ENCODE peak calls at places on chromosomes 7 and 10, in six cellular contexts. I, Y, O, N, W and P are unnamed samples. For H3K79me2, the result is how much of the 10 kb centered on the place peaks cover.

GRCh38 chr7:123966936-123967335 is 41.9 kb downstream of the SPAM1 start:
- DNase-seq in W (no peak), N (no peak), O (no peak), I (no peak), Y (no peak), P (no peak)

GRCh38 chr7:128811631-128812430 is 18.4 kb upstream of the FLNC start:
- DNase-seq in W (no peak), I (no peak), O (no peak), N (no peak), Y (no peak), P (no peak)

GRCh38 chr10:14016011-14016536 is 314.6 kb downstream of the FRMD4A start:
- DNase-seq in Y (no peak), I (no peak), O (no peak), N (no peak), W (peak), P (no peak)

GRCh38 chr10:69362471-69362954 is 54.2 kb downstream of the TACR2 start:
- DNase-seq in Y (no peak), N (no peak), I (peak), W (peak), O (no peak), P (peak)

GRCh38 chr7:144827581-144828139 is 8.2 kb downstream of the TPK1 start:
- DNase-seq in O (no peak), N (no peak), W (peak), Y (no peak), I (peak), P (no peak)

GRCh38 chr7:110317699-110318265 is 773.1 kb upstream of the LRRN3 start:
- DNase-seq in W (peak), N (no peak), Y (peak), I (no peak), O (no peak), P (no peak)

GRCh38 chr10:100684688-100685235 is 60.6 kb upstream of the PAX2 start:
- DNase-seq in W (no peak), Y (no peak), I (no peak), O (no peak), N (no peak), P (no peak)

GRCh38 chr10:36366843-36367242 is 724.7 kb upstream of the FZD8 start:
- DNase-seq in N (no peak), W (peak), O (no peak), Y (no peak), I (no peak), P (no peak)

GRCh38 chr10:49353895-49354566 is 41.9 kb downstream of the DRGX start:
- DNase-seq in N (no peak), O (no peak), W (no peak), Y (no peak), I (no peak), P (no peak)

GRCh38 chr7:100629117-100629711 is 12.1 kb downstream of the TFR2 start:
- DNase-seq in Y (no peak), W (no peak), I (peak), O (peak), N (no peak), P (peak)

GRCh38 chr7:40530292-40530691 is 395.5 kb downstream of the SUGCT start:
- DNase-seq in N (no peak), Y (no peak), O (no peak), W (peak), I (no peak), P (no peak)

GRCh38 chr7:46089281-46089680 is 168.2 kb upstream of the IGFBP3 start:
- DNase-seq in O (no peak), N (no peak), I (peak), Y (no peak), W (peak), P (no peak)

GRCh38 chr10:13788701-13789447 is 202.1 kb downstream of the PRPF18 start:
- DNase-seq in W (peak), I (peak), N (no peak), O (no peak), Y (no peak), P (peak)

GRCh38 chr10:52771534-52772455 is 789 bp downstream of the MBL2 start:
- DNase-seq in I (peak), N (no peak), O (no peak), Y (peak), W (peak), P (no peak)

GRCh38 chr10:61000769-61001730 is 57.1 kb upstream of the RHOBTB1 start:
- DNase-seq in O (peak), I (peak), W (peak), N (no peak), Y (peak), P (peak)

GRCh38 chr10:76540786-76541185 is 1096.8 kb downstream of the KCNMA1 start:
- DNase-seq in I (no peak), N (no peak), O (no peak), Y (no peak), W (peak), P (no peak)

GRCh38 chr7:107394831-107395230 is 75.0 kb upstream of the GPR22 start:
- DNase-seq in W (peak), Y (no peak), N (no peak), I (peak), O (no peak), P (peak)

GRCh38 chr10:127149613-127150081 is 46.7 kb downstream of the INSYN2A start:
- DNase-seq in N (no peak), I (peak), Y (no peak), O (peak), W (no peak), P (no peak)

GRCh38 chr10:58512470-58513188 is at the start of gene BICC1:
- DNase-seq in N (no peak), Y (no peak), I (peak), W (peak), O (peak), P (peak)

GRCh38 chr7:107208046-107208458 is 39.2 kb downstream of the HBP1 start:
- DNase-seq in I (peak), Y (no peak), N (no peak), O (no peak), W (no peak), P (peak)

GRCh38 chr7:110372685-110373084 is 718.2 kb upstream of the LRRN3 start:
- DNase-seq in I (no peak), N (no peak), Y (no peak), O (no peak), W (no peak), P (no peak)

GRCh38 chr7:18671176-18671575 is 175.6 kb downstream of the HDAC9 start:
- DNase-seq in Y (no peak), I (no peak), N (peak), W (no peak), O (no peak), P (no peak)

GRCh38 chr7:76089865-76090495 is 42.1 kb downstream of the MDH2 start:
- DNase-seq in Y (no peak), N (no peak), W (no peak), I (no peak), O (no peak), P (no peak)

GRCh38 chr10:46220187-46220586 is 66.6 kb upstream of the ANTXRL start:
- DNase-seq in W (no peak), N (no peak), I (no peak), O (peak), Y (no peak), P (no peak)

GRCh38 chr7:75869776-75870379 is 9.0 kb upstream of the RHBDD2 start:
- DNase-seq in N (no peak), I (no peak), O (no peak), Y (no peak), W (peak), P (no peak)

GRCh38 chr7:50307368-50308012 is 3.0 kb downstream of the IKZF1 start:
- DNase-seq in I (no peak), W (no peak), O (no peak), Y (no peak), N (no peak), P (no peak)

GRCh38 chr10:4725917-4726606 is 99.9 kb upstream of the AKR1E2 start:
- DNase-seq in N (peak), W (peak), I (peak), Y (peak), O (no peak), P (no peak)

GRCh38 chr10:121240011-121240410 is 358.2 kb downstream of the FGFR2 start:
- DNase-seq in O (no peak), N (no peak), I (no peak), W (no peak), Y (no peak), P (no peak)

GRCh38 chr7:772392-772791 is 45.3 kb upstream of the PRKAR1B start:
- DNase-seq in N (no peak), W (no peak), Y (no peak), O (no peak), I (no peak), P (peak)

GRCh38 chr10:84890701-84891100 is 562.3 kb downstream of the CCSER2 start:
- DNase-seq in O (no peak), I (no peak), Y (no peak), N (no peak), W (no peak), P (no peak)

GRCh38 chr7:3176112-3176836 is 124.8 kb upstream of the SDK1 start:
- DNase-seq in W (no peak), O (no peak), Y (no peak), N (no peak), I (no peak), P (no peak)

GRCh38 chr10:74585231-74586087 is 240.9 kb upstream of the KAT6B start:
- DNase-seq in W (no peak), I (peak), O (no peak), N (no peak), Y (no peak), P (no peak)

GRCh38 chr10:32105782-32106382 is 49.7 kb upstream of the KIF5B start:
- DNase-seq in N (no peak), W (no peak), Y (peak), I (no peak), O (no peak), P (no peak)

GRCh38 chr7:133535308-133535707 is 282.4 kb downstream of the EXOC4 start:
- DNase-seq in W (peak), O (no peak), N (no peak), Y (no peak), I (peak), P (no peak)

GRCh38 chr10:45441791-45442190 is 67.8 kb downstream of the ALOX5 start:
- DNase-seq in N (no peak), O (no peak), Y (no peak), W (no peak), I (no peak), P (peak)

GRCh38 chr7:32169236-32169635 is 99.0 kb upstream of the PDE1C start:
- DNase-seq in N (no peak), Y (no peak), W (peak), O (no peak), I (no peak), P (no peak)

GRCh38 chr7:41058986-41059741 is 643.7 kb downstream of the INHBA start:
- DNase-seq in O (peak), I (peak), Y (no peak), N (no peak), W (peak), P (no peak)

GRCh38 chr7:22647451-22648257 is 79.3 kb upstream of the IL6 start:
- DNase-seq in N (no peak), Y (no peak), I (peak), O (no peak), W (peak), P (no peak)

GRCh38 chr7:85237721-85238120 is 50.9 kb upstream of the SEMA3D start:
- DNase-seq in W (peak), Y (no peak), N (no peak), I (no peak), O (no peak), P (no peak)

DNA sequence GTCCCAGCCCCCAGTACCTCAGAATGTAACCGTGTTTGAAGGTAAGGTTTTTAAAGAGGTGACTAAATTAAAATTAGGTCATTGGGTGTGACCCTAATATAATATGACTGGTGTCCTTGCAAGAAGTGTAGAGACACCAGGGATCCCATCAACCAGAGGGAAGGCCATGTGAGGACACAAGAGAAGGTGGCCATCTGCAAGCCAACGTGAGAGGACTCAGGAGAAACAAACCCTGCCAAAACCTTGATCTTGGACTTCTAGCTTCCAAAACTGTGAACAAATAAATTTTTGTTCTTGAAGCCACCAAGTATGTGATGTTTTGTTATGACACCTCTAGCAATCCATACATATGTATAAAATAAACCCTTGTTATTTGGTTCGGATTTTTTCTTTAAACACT is 144.2 kb downstream of the CDK14 start:
- DNase-seq in I (no peak), N (no peak), Y (no peak), W (no peak), O (no peak), P (no peak)
- H3K79me2 ChIP-seq in I (half or more), N (under half), Y (under half), W (under half), O (under half), P (under half)

DNA sequence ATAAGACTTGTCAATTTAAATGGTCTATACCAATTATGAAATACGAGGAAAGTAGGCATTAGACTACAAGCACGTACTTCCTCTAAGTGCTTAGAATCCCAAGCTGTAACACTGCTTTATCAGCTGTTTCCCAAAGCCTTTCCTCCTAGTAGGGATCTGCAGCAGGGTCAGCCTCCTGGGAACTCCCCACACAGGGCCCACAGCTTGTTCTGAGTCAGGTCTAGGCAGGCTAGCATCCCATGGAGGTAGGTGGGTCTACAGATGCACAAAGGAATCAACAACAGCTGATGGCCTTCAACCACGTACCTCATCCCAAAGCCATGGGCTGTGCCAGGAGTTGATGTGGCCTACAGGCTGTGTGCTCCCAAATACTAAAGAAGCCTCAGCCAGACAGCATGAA is 14.7 kb downstream of the MMS19 start:
- DNase-seq in I (no peak), O (no peak), Y (no peak), W (no peak), N (no peak), P (no peak)
- H3K79me2 ChIP-seq in I (half or more), O (under half), Y (under half), W (under half), N (half or more), P (half or more)

DNA sequence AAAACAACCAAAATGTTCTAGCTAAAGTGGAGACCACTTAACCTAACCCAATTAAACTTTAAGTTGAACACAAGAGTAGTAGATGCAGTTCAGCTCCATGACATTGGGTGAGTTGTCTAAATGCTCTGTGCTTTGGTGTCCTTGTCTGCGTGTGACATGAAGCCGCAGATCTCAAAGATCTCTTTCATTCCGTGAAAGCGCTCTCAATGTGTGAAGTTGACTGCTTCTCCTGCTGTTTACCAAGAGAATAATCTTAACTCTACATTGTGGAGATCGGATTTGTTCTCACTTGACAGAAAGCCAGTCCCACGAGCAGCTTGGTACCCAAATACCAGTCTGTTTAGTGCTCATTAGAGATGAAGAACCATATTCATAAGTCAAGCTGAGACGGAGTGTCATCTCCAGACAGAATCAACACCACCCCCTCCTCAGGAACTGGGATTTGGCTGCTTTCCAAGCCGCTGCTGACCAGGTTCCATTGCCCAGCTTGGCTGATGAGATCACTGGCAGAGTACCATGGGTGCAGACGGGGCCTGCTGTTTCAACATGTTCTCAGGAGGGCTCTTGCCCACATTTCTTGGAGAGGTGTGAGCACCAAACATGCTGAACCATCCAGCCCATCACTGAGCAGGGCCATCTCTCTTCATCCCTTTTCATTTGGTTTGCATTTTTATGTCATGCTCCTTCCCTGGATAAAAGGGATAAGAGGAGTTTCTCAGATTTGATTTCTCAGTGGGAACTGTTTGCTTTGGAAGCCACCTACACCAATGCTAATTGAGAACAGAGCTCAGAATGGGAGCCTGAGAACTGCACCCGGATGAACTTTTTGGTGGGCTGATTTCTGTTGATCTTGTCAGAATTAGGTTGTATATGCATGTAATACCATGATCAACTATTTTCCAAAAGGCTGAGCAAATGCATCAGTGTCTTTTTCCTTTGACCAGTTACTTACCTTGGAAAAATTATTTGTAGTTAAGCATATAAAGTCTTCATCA is 95.8 kb upstream of the AGBL3 start:
- DNase-seq in N (peak), W (peak), O (no peak), Y (peak), I (peak), P (no peak)
- H3K79me2 ChIP-seq in N (under half), W (half or more), O (under half), Y (under half), I (half or more), P (half or more)

GRCh38 chr10:24652381-24652957 is 71.2 kb downstream of the ARHGAP21 start:
- DNase-seq in W (no peak), I (no peak), O (no peak), Y (no peak), N (no peak), P (no peak)

GRCh38 chr10:24650669-24651391 is 72.9 kb downstream of the ARHGAP21 start:
- DNase-seq in I (no peak), W (no peak), N (no peak), O (no peak), Y (no peak), P (no peak)

DNA sequence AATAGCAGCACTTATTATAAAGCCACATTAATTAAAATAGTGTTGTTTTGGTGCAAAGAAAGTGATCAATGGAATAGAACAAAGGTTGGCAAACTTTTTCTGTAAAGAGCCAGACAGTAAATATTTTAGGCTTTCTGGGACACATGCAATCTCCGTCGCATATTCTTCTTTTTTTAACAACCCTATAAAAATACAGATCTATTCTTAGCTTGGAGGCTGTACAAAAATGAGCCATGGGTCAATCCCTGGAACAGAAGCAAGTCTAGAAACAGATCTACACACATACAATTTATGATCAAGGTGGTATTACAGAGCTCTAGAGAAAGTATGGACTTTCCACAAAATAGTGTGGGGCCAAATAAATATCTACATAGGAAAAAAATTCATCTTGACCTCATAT is 71.8 kb downstream of the ARHGAP21 start:
- DNase-seq in Y (no peak), N (no peak), W (no peak), O (no peak), I (no peak), P (no peak)
- H3K79me2 ChIP-seq in Y (under half), N (under half), W (under half), O (under half), I (half or more), P (under half)

GRCh38 chr10:125006921-125007391 is 65.0 kb downstream of the ZRANB1 start:
- DNase-seq in O (no peak), I (peak), N (no peak), W (no peak), Y (no peak), P (peak)
- H3K79me2 ChIP-seq in O (under half), I (half or more), N (half or more), W (under half), Y (under half), P (half or more)

GRCh38 chr10:133306097-133306476 is 2.6 kb downstream of the TUBGCP2 start:
- DNase-seq in N (no peak), Y (no peak), W (no peak), I (no peak), O (no peak), P (no peak)

GRCh38 chr10:133306941-133307379 is 1.7 kb downstream of the TUBGCP2 start:
- DNase-seq in W (no peak), N (no peak), I (no peak), Y (no peak), O (no peak), P (no peak)

GRCh38 chr10:133302230-133302629 is 6.4 kb downstream of the TUBGCP2 start:
- DNase-seq in N (no peak), Y (no peak), W (no peak), I (no peak), O (no peak), P (no peak)

GRCh38 chr10:133299738-133300137 is 8.9 kb downstream of the TUBGCP2 start:
- DNase-seq in O (no peak), N (no peak), Y (no peak), I (no peak), W (no peak), P (no peak)

DNA sequence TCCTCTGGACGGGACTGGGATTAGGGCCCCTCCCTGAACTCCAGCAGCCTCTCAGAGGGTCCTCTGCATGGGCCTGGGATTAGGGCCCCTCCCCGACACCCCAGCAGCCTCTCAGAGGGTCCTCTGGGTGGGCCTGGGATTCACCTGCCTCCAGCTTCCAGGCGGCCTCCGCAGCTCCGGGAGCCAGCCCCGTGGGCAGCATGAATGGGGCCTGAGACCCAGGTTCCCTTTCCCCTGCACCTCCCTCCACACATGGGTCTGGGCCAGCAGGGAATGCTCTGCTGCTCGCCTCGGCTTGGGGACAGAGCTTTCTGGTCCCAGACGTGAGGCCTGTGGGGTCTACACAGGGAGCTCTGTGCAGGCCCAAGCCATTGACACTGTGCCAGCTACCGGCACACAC is 5.5 kb downstream of the TUBGCP2 start:
- DNase-seq in O (no peak), Y (no peak), N (no peak), W (no peak), I (no peak), P (no peak)
- H3K79me2 ChIP-seq in O (under half), Y (under half), N (half or more), W (half or more), I (half or more), P (half or more)